ENCODE peak calls at places on chromosome 7, in seven cellular contexts. D is vagina, V is spleen, T is IMR-90, Y is uterus, B is tibial nerve, P is A549. S is an unnamed sample.

GRCh38 chr7:115363916-115364315 is 442.0 kb downstream of the MDFIC start:
- DNase-seq in D (no peak), V (no peak), T (peak), Y (no peak), B (no peak), P (no peak), S (no peak)

GRCh38 chr7:4245866-4246470 is 436.1 kb upstream of the FOXK1 start:
- DNase-seq in D (no peak), V (peak), T (no peak), Y (no peak), B (no peak), P (no peak), S (no peak)

GRCh38 chr7:93914581-93915066 is 6.9 kb upstream of the GNG11 start:
- DNase-seq in D (no peak), V (no peak), T (peak), Y (no peak), B (no peak), P (no peak), S (no peak)

GRCh38 chr7:84196007-84196551 is 1.5 kb upstream of the SEMA3A start:
- DNase-seq in D (no peak), V (no peak), T (peak), Y (no peak), B (no peak), P (no peak), S (no peak)

GRCh38 chr7:129368389-129368986 is 65.7 kb upstream of the STRIP2 start:
- DNase-seq in D (no peak), V (no peak), T (no peak), Y (no peak), B (no peak), P (no peak), S (no peak)

GRCh38 chr7:35359423-35359822 is 105.5 kb upstream of the TBX20 start:
- DNase-seq in D (no peak), V (no peak), T (no peak), Y (no peak), B (no peak), P (no peak), S (no peak)

GRCh38 chr7:45890902-45891461 is 2.7 kb downstream of the IGFBP1 start:
- DNase-seq in D (no peak), V (no peak), T (peak), Y (no peak), B (peak), P (no peak), S (no peak)

GRCh38 chr7:31646969-31647368 is 40.0 kb upstream of the PPP1R17 start:
- DNase-seq in D (no peak), V (no peak), T (no peak), Y (no peak), B (no peak), P (no peak), S (no peak)

GRCh38 chr7:143323650-143324049 is 7.7 kb downstream of the CLCN1 start:
- DNase-seq in D (no peak), V (no peak), T (no peak), Y (no peak), B (no peak), P (no peak), S (no peak)

GRCh38 chr7:127968547-127968946 is 62.7 kb downstream of the LRRC4 start:
- DNase-seq in D (no peak), V (no peak), T (no peak), Y (no peak), B (no peak), P (no peak), S (no peak)

GRCh38 chr7:24227603-24228359 is 56.2 kb upstream of the NPY start:
- DNase-seq in D (no peak), V (peak), T (no peak), Y (no peak), B (no peak), P (no peak), S (no peak)

GRCh38 chr7:148084138-148084537 is 506.4 kb upstream of the C7orf33 start:
- DNase-seq in D (no peak), V (no peak), T (peak), Y (no peak), B (peak), P (no peak), S (peak)

GRCh38 chr7:80434043-80434442 is 77.8 kb downstream of the GNAT3 start:
- DNase-seq in D (no peak), V (no peak), T (no peak), Y (no peak), B (no peak), P (no peak), S (no peak)

GRCh38 chr7:27779873-27780272 is 39.9 kb downstream of the TAX1BP1 start:
- DNase-seq in D (no peak), V (no peak), T (no peak), Y (no peak), B (no peak), P (no peak), S (no peak)

GRCh38 chr7:90766814-90767564 is 170.9 kb downstream of the CDK14 start:
- DNase-seq in D (no peak), V (no peak), T (peak), Y (peak), B (no peak), P (no peak), S (no peak)

GRCh38 chr7:126303926-126304325 is 948.8 kb downstream of the GRM8 start:
- DNase-seq in D (no peak), V (no peak), T (no peak), Y (no peak), B (no peak), P (no peak), S (no peak)

GRCh38 chr7:90717286-90718060 is 121.4 kb downstream of the CDK14 start:
- DNase-seq in D (no peak), V (no peak), T (peak), Y (no peak), B (no peak), P (no peak), S (no peak)

GRCh38 chr7:134890246-134891240 is 95.8 kb upstream of the AGBL3 start:
- DNase-seq in D (no peak), V (no peak), T (peak), Y (peak), B (no peak), P (no peak), S (no peak)

GRCh38 chr7:35712563-35713226 is 17.8 kb upstream of the HERPUD2 start:
- DNase-seq in D (no peak), V (no peak), T (no peak), Y (no peak), B (no peak), P (no peak), S (no peak)

GRCh38 chr7:105019269-105019668 is 5.3 kb downstream of the KMT2E start:
- DNase-seq in D (no peak), V (no peak), T (no peak), Y (no peak), B (no peak), P (no peak), S (no peak)

GRCh38 chr7:105014725-105015630 is 973 bp downstream of the KMT2E start:
- DNase-seq in D (peak), V (peak), T (peak), Y (peak), B (peak), P (peak), S (peak)

GRCh38 chr7:105016083-105017075 is 2.4 kb downstream of the KMT2E start:
- DNase-seq in D (no peak), V (no peak), T (peak), Y (no peak), B (no peak), P (no peak), S (peak)

GRCh38 chr7:105015631-105015965 is 1.6 kb downstream of the KMT2E start:
- DNase-seq in D (no peak), V (no peak), T (peak), Y (no peak), B (peak), P (no peak), S (peak)

DNA sequence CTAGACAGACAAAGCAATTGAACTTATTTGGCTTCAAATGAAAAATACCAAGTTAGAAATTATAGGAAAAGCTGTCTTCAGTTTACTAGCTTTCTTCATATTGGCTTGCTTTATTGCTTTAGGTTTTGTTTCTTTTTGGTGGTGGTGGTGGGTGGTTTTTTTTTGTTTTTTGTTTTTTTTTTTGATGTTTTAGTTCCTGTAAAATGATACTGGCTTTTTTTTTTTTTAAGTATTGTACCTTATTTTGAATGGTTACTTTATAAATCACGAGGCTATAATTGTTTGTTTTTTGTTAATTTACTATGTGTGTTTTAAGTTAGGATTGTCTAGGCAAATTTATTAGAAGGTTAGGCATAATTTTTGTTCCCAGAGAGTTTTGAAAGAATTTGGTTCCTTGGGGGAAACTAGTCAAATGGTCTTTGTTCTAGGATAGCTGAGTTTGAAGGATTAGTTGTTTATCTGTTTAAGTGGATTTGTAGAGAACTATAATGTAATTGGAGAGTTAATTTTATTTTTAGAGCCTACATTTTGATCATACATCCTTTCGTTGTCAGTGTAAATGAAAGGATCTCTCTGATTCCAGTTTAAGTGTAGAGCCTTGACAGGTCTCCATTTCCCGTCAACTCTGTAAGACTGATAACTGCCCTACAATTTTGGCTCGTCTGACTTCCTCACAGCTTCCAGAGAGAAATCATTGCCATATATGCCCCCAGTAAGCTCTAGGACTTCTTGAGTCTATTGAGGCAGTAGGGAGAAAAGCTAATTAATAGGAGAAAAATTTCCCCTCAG is 3.5 kb downstream of the KMT2E start:
- DNase-seq in D (no peak), V (no peak), T (no peak), Y (no peak), B (no peak), P (no peak), S (no peak)
- TF ChIP-seq POLR2A in D (no peak), V (no peak), T (no peak), Y (no peak), B (no peak), P (no peak), S (no peak)

GRCh38 chr7:26688936-26689506 is 175.4 kb downstream of the SKAP2 start:
- DNase-seq in D (no peak), V (no peak), T (no peak), Y (no peak), B (no peak), P (no peak), S (peak)
- TF ChIP-seq POLR2A in D (no peak), V (no peak), T (no peak), Y (no peak), B (no peak), P (no peak), S (no peak)

GRCh38 chr7:29935111-29935510 is 54.5 kb downstream of the SCRN1 start:
- DNase-seq in D (no peak), V (no peak), T (peak), Y (no peak), B (no peak), P (no peak), S (no peak)
- TF ChIP-seq POLR2A in D (no peak), V (no peak), T (no peak), Y (no peak), B (no peak), P (no peak), S (no peak)

DNA sequence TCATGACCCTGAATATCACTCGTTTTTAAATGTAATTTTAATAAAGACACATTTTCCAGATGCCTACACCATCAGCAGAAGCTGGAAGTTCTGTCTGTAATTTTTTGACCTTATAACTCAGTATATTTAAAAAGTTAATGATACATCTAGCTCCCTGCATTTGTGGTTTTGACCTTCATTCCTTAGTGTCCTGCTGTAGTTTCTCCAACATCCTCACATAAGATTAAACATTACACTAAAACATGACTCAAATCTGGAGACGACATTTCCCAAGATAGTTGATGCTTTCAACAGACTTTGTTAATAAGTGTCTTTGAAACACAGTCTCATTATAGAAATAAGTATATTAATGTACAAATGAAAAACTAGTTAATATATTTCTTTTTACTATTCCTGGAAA is 363.1 kb downstream of the POM121L12 start:
- DNase-seq in D (no peak), V (no peak), T (no peak), Y (no peak), B (no peak), P (no peak), S (no peak)
- TF ChIP-seq POLR2A in D (no peak), V (no peak), T (no peak), Y (no peak), B (no peak), P (no peak), S (no peak)

DNA sequence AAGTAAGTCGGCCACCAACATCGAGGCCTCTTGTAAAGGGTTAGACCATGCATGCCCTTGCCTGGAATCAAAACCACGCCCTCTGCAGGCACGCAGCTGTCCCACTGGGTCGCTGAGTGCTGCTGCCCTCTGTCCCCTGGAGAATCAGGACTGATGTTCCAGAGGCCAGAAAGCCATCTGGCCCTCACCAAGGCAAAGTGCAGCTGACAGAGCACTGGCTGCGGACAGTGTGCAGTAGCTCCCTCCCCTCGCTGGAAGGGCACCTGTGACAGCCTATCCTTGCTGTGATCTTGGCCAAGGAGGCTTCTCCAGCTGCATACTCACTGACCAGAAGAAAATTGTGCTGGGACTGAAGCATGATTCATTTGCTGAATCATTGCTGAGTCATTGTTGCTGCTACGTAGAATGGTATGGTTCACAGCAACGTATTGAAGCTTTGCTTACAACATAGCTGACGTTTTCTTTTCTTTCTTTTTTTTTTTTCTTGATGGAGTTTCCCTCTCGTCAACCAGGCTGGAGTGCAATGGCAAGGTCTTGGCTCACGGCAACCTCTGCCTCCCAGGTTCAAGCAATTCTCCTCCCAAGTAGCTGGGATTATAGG is 30.4 kb downstream of the DDC start:
- DNase-seq in D (no peak), V (peak), T (peak), Y (no peak), B (no peak), P (peak), S (peak)
- TF ChIP-seq POLR2A in D (no peak), V (no peak), T (peak), Y (no peak), B (no peak), P (no peak), S (peak)

DNA sequence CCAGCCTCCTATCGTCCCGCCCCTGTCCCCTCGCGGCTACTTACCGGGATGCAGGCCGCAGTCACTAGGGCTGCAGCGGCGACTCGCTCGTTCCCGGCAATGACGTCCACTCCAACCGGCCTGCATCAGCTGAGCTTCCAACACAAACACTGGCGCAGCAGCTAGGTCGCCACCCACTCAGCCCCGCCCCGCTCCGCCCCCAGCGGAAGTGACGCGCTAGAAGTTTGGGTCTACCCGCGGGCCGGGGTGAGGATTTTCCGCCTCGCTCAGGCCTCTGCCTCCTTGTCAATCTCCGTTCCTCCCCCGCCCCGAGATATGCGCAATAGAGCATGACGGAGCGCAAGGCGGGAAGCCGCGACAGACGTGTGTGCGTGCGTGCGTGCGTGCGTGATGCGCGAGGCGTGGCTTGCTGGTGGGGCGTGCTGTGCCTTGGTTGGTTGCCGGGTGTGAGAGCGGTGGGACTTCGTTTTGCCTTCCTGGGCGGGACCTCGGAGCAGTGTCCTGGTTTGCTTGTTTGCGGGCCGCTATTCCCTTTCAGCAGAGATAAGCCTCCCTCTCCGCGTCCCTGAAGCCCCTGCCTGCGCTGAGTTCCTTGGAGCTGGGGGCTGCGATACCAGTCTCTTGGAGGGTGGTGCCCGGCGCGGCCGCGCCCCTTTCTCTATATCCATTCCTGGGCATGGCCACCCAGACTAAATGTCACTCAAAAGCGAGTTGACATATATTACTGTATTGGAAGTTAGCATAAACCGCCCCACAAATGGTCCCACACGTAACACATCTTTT is at the start of gene PNPLA8:
- DNase-seq in D (peak), V (peak), T (peak), Y (peak), B (peak), P (peak), S (peak)
- TF ChIP-seq POLR2A in D (peak), V (peak), T (peak), Y (peak), B (peak), P (peak), S (peak)

GRCh38 chr7:43593010-43593409 is 10.1 kb downstream of the STK17A start:
- DNase-seq in D (no peak), V (no peak), T (no peak), Y (no peak), B (no peak), P (no peak), S (no peak)
- TF ChIP-seq POLR2A in D (no peak), V (no peak), T (no peak), Y (no peak), B (no peak), P (no peak), S (no peak)

DNA sequence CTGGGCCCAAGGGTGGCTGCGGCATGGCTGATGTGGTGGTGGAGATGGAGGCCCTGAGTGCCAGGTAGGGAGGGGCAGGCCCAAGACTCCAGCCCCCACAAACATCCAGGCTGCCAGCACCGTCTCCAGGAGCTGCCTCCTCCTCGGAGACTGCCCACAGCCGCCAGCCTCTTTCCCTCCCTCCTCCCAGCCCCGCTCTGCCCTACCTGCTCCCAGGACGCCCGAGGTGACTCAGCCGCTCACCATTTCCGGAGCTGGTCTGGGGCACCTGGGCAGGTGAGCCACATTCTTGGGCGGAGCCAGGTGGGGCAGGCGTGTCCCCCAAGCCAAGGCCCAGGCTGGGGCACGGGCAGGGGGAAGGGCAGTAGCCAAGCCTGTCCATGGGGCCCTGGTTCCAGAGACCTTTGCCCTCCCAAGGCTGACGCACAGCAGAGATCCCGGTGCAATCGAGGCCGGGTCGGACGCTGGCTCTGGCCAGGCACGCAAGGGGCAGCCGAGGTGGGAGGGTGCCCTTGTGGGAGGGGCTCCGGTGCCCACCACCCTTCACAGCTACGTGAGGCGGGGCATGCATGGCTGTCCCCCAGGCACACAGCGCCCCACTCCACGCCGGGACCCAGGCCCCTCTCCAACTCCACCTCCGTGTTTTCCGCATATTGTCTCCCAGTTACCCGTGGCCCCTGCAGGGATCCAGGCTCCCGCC is 8.8 kb downstream of the ADAP1 start:
- DNase-seq in D (no peak), V (peak), T (no peak), Y (no peak), B (no peak), P (no peak), S (no peak)
- TF ChIP-seq POLR2A in D (no peak), V (no peak), T (no peak), Y (peak), B (no peak), P (no peak), S (no peak)

DNA sequence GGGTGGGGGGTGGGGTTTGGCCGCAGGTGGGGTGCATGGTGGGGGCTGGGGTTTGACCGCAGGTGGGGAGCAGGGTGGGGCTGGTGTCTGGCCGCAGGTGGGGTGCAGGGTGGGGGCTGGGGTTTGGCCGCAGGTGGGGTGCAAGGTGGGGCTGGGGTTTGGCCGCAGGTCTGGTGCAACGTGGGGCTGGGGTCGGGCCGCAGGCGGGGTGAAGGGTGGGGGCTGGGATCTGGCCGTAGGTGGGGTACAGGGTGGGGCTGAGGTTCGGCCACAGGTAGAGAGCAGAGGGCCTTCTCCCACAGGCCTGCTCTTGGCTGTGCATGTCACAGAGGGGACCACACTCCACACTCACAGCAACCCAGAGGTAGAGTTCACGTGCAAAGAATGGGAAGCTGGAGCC is 586.6 kb downstream of the PTPRN2 start:
- DNase-seq in D (no peak), V (no peak), T (no peak), Y (no peak), B (no peak), P (no peak), S (no peak)
- TF ChIP-seq POLR2A in D (no peak), V (no peak), T (no peak), Y (no peak), B (no peak), P (no peak), S (no peak)

S was measured in erythroblast.